ENCODE peak calls at places on chromosomes 11 and 22, in nine cellular contexts. M is chondrocyte; Q is retina; W is ELR; U is astrocyte of the spinal cord; P is astrocyte of the hippocampus; S is stimulated activated CD8-positive, alpha-beta memory T cell treated with anti-CD3 and anti-CD28 coated beads, Interleukin-7, amount 100 ng/mL, for 24 hours; L is HS-27A; T is tibial artery. D is an unnamed sample.

GRCh38 chr11:848380-848931 is 5.8 kb downstream of the TSPAN4 start:
- DNase-seq in W (peak), T (no peak), Q (peak), L (no peak), P (no peak), S (no peak), U (no peak), M (no peak), D (peak)

GRCh38 chr22:29265929-29266328 is 1.9 kb downstream of the RHBDD3 start:
- DNase-seq in W (no peak), T (peak), S (no peak), Q (no peak), U (no peak), M (no peak), P (no peak), L (no peak), D (no peak)

GRCh38 chr22:29344137-29344536 is 28.6 kb upstream of the RASL10A start:
- DNase-seq in P (peak), S (no peak), T (no peak), U (peak), M (no peak), L (no peak), W (peak), Q (no peak), D (no peak)

GRCh38 chr22:18927020-18927419 is 9.1 kb downstream of the PRODH start:
- DNase-seq in M (no peak), L (no peak), T (no peak), Q (no peak), S (no peak), U (no peak), P (no peak), W (no peak), D (no peak)

GRCh38 chr22:21672107-21672629 is 6.4 kb downstream of the PPIL2 start:
- DNase-seq in T (no peak), M (no peak), L (no peak), P (no peak), U (no peak), Q (no peak), S (no peak), W (no peak), D (no peak)

GRCh38 chr11:17428261-17428660 is 39.8 kb upstream of the KCNJ11 start:
- DNase-seq in S (no peak), U (no peak), Q (no peak), P (no peak), T (no peak), L (no peak), W (no peak), M (no peak), D (no peak)

GRCh38 chr11:113593698-113594308 is 112.3 kb downstream of the TMPRSS5 start:
- DNase-seq in S (no peak), M (no peak), P (peak), Q (no peak), T (no peak), W (peak), L (no peak), U (no peak), D (no peak)

GRCh38 chr11:75554258-75555022 is 7.6 kb upstream of the SERPINH1 start:
- DNase-seq in Q (peak), T (peak), U (peak), P (peak), M (peak), L (peak), W (peak), S (no peak), D (peak)

GRCh38 chr11:30585067-30585891 is 874 bp downstream of the MPPED2 start:
- DNase-seq in P (peak), Q (peak), W (no peak), L (no peak), T (peak), U (no peak), S (no peak), M (peak), D (peak)

GRCh38 chr11:117836077-117836960 is 11.8 kb upstream of the FXYD2 start:
- DNase-seq in U (no peak), Q (no peak), M (no peak), L (no peak), W (no peak), T (peak), S (no peak), P (no peak), D (no peak)